ENCODE peak calls at places on chromosomes 3 and 15, in six cellular contexts. O is activated CD4-positive, alpha-beta T cell treated with anti-CD3 and anti-CD28 coated beads for 24 hours; H is effector CD4-positive, alpha-beta T cell; E is fibroblast of the conjunctiva; Z is nucleus accumbens; A is stimulated activated CD4-positive, alpha-beta T cell treated with anti-CD3 and anti-CD28 coated beads, TNF-alpha, amount 100 ng/mL, for 24 hours. I is an unnamed sample.

GRCh38 chr15:99556010-99556409 is 9.8 kb upstream of the MEF2A start:
- DNase-seq in O (no peak), H (no peak), E (no peak), Z (no peak), A (no peak), I (no peak)

GRCh38 chr3:12994357-12994606 is 78.9 kb downstream of the IQSEC1 start:
- DNase-seq in O (no peak), H (no peak), E (no peak), Z (no peak), A (peak; percentile 41), I (no peak)

GRCh38 chr3:167051421-167051820 is 328.7 kb downstream of the ZBBX start:
- DNase-seq in O (no peak), H (no peak), E (no peak), Z (no peak), A (no peak), I (no peak)

GRCh38 chr3:134437211-134437752 is 48.5 kb downstream of the ANAPC13 start:
- DNase-seq in O (no peak), H (no peak), E (no peak), Z (no peak), A (no peak), I (no peak)

GRCh38 chr15:56987286-56987685 is 68.8 kb downstream of the TCF12 start:
- DNase-seq in O (no peak), H (no peak), E (no peak), Z (no peak), A (no peak), I (no peak)

GRCh38 chr3:32177702-32178198 is 60.7 kb upstream of the CMTM8 start:
- DNase-seq in O (no peak), H (peak; percentile 21), E (peak; percentile 75), Z (no peak), A (peak; percentile 32), I (peak; percentile 66)

GRCh38 chr15:74127954-74128784 is 2.2 kb upstream of the ISLR2 start:
- DNase-seq in O (no peak), H (no peak), E (no peak), Z (no peak), A (no peak), I (no peak)

GRCh38 chr3:9351709-9352126 is 11.1 kb upstream of the THUMPD3 start:
- DNase-seq in O (no peak), H (no peak), E (no peak), Z (no peak), A (no peak), I (no peak)

GRCh38 chr3:150469031-150469930 is 61.2 kb downstream of the TSC22D2 start:
- DNase-seq in O (no peak), H (no peak), E (peak; percentile 79), Z (peak; percentile 2), A (no peak), I (no peak)

GRCh38 chr15:38920966-38921365 is 356.4 kb upstream of the RASGRP1 start:
- DNase-seq in O (no peak), H (no peak), E (no peak), Z (no peak), A (no peak), I (no peak)

GRCh38 chr3:194935061-194935460 is 249.4 kb downstream of the FAM43A start:
- DNase-seq in O (no peak), H (no peak), E (no peak), Z (no peak), A (no peak), I (no peak)

GRCh38 chr3:61425356-61425755 is 136.0 kb upstream of the PTPRG start:
- DNase-seq in O (no peak), H (no peak), E (no peak), Z (no peak), A (no peak), I (no peak)

GRCh38 chr3:73530030-73530411 is 94.7 kb downstream of the PDZRN3 start:
- DNase-seq in O (no peak), H (no peak), E (no peak), Z (no peak), A (no peak), I (no peak)

GRCh38 chr3:47399531-47400270 is 18.9 kb downstream of the PTPN23 start:
- DNase-seq in O (no peak), H (no peak), E (peak; percentile 10), Z (no peak), A (no peak), I (no peak)

GRCh38 chr15:39807791-39808190 is 25.1 kb upstream of the FSIP1 start:
- DNase-seq in O (no peak), H (no peak), E (no peak), Z (no peak), A (no peak), I (no peak)

GRCh38 chr15:75666823-75667501 is 19.2 kb downstream of the SNX33 start:
- DNase-seq in O (no peak), H (no peak), E (peak; percentile 94), Z (no peak), A (no peak), I (no peak)

GRCh38 chr3:140910860-140911259 is 30.8 kb upstream of the SLC25A36 start:
- DNase-seq in O (no peak), H (no peak), E (no peak), Z (peak; percentile 8), A (no peak), I (no peak)

GRCh38 chr3:179037361-179037760 is 34.2 kb downstream of the ZMAT3 start:
- DNase-seq in O (peak; percentile 38), H (peak; percentile 16), E (peak; percentile 59), Z (peak; percentile 24), A (peak; percentile 70), I (no peak)

GRCh38 chr3:56887402-56888025 is 85.8 kb upstream of the ARHGEF3 start:
- DNase-seq in O (no peak), H (no peak), E (no peak), Z (no peak), A (no peak), I (no peak)

GRCh38 chr15:70512772-70513362 is 250.5 kb downstream of the UACA start:
- DNase-seq in O (peak; percentile 44), H (no peak), E (peak; percentile 13), Z (no peak), A (peak; percentile 64), I (peak; percentile 77)

GRCh38 chr3:100231668-100232067 is 29.1 kb upstream of the TBC1D23 start:
- DNase-seq in O (no peak), H (no peak), E (no peak), Z (no peak), A (no peak), I (no peak)

GRCh38 chr15:41980654-41981323 is 8.4 kb upstream of the EHD4 start:
- DNase-seq in O (no peak), H (no peak), E (no peak), Z (no peak), A (no peak), I (no peak)

GRCh38 chr15:42385206-42385979 is 26.1 kb downstream of the CAPN3 start:
- DNase-seq in O (no peak), H (no peak), E (peak; percentile 26), Z (no peak), A (peak; percentile 9), I (peak; percentile 56)

GRCh38 chr15:37053070-37053653 is 47.2 kb downstream of the MEIS2 start:
- DNase-seq in O (no peak), H (no peak), E (no peak), Z (no peak), A (no peak), I (no peak)

I was measured in GDM1.